ENCODE peak calls at places on chromosome 22, in five cellular contexts. One of them, this sample, is unnamed.
A peak's percentile ranks its signal among the peaks of the same experiment; 100 is the strongest.

GRCh38 chr22:29747832-29748231 is 19.0 kb downstream of the ZMAT5 start:
- ATAC-seq in right lobe of liver: no peak
- ATAC-seq in A549: no peak
- ATAC-seq in heart left ventricle: no peak
- ATAC-seq in body of pancreas: no peak
- ATAC-seq in this sample: no peak

GRCh38 chr22:42680648-42681047 is 31.5 kb upstream of the CYB5R3 start:
- ATAC-seq in right lobe of liver: no peak
- ATAC-seq in A549: peak; percentile 77
- ATAC-seq in heart left ventricle: no peak
- ATAC-seq in body of pancreas: peak; percentile 49
- ATAC-seq in this sample: peak; percentile 68

GRCh38 chr22:22834783-22835182 is 52.8 kb upstream of the IGLL5 start:
- ATAC-seq in right lobe of liver: no peak
- ATAC-seq in A549: no peak
- ATAC-seq in heart left ventricle: no peak
- ATAC-seq in body of pancreas: no peak
- ATAC-seq in this sample: no peak

GRCh38 chr22:28892175-28892731 is 8.9 kb downstream of the ZNRF3 start:
- ATAC-seq in right lobe of liver: peak; percentile 26
- ATAC-seq in A549: no peak
- ATAC-seq in heart left ventricle: no peak
- ATAC-seq in body of pancreas: no peak
- ATAC-seq in this sample: no peak

GRCh38 chr22:37630839-37631435 is 8.5 kb upstream of the SH3BP1 start:
- ATAC-seq in right lobe of liver: no peak
- ATAC-seq in A549: no peak
- ATAC-seq in heart left ventricle: no peak
- ATAC-seq in body of pancreas: no peak
- ATAC-seq in this sample: no peak

GRCh38 chr22:20792221-20792965 is 18.5 kb downstream of the SERPIND1 start:
- ATAC-seq in right lobe of liver: no peak
- ATAC-seq in A549: no peak
- ATAC-seq in heart left ventricle: no peak
- ATAC-seq in body of pancreas: no peak
- ATAC-seq in this sample: no peak

GRCh38 chr22:50306753-50307749 is at the start of gene PLXNB2:
- ATAC-seq in right lobe of liver: peak; percentile 70
- ATAC-seq in A549: no peak
- ATAC-seq in heart left ventricle: peak; percentile 35
- ATAC-seq in body of pancreas: peak; percentile 72
- ATAC-seq in this sample: peak; percentile 77

GRCh38 chr22:34976474-34976873 is 89.5 kb upstream of the ISX start:
- ATAC-seq in right lobe of liver: no peak
- ATAC-seq in A549: no peak
- ATAC-seq in heart left ventricle: no peak
- ATAC-seq in body of pancreas: no peak
- ATAC-seq in this sample: no peak

DNA sequence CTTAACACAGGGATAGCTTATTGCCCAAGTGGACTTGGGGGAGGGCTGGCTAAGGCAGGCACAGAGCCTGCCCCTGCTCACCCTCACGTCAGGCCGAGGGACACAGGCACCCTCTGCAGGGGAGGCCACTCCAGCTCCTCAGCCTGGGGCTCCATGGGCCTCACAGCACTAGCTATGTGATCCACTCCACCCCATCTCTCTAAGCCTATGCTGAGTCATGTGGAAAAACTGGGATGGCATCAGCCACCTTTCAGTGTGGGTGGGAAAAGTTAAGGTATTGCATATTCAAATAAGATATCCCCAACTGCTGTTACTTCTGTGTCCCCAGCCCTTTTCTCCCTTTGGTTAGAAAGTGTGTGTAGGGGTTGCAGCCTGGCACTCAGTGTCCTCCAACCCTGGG is 22.3 kb downstream of the RANGAP1 start:
- ATAC-seq in right lobe of liver: no peak
- ATAC-seq in A549: peak; percentile 24
- ATAC-seq in heart left ventricle: no peak
- ATAC-seq in body of pancreas: no peak
- ATAC-seq in this sample: no peak
- H3K4me3 ChIP-seq in right lobe of liver: no peak overlapping the region
- H3K4me3 ChIP-seq in A549: no peak overlapping the region
- H3K4me3 ChIP-seq in heart left ventricle: no peak overlapping the region
- H3K4me3 ChIP-seq in body of pancreas: no peak overlapping the region
- H3K4me3 ChIP-seq in this sample: no peak overlapping the region

GRCh38 chr22:38656256-38657148 is at the start of the genes CBY1 and FAM227A:
- ATAC-seq in right lobe of liver: peak; percentile 98
- ATAC-seq in A549: peak; percentile 95
- ATAC-seq in heart left ventricle: peak; percentile 86
- ATAC-seq in body of pancreas: peak; percentile 93
- ATAC-seq in this sample: peak; percentile 94
- TF ChIP-seq POLR2A in right lobe of liver: peak; percentile 44
- TF ChIP-seq POLR2A in A549: peak; percentile 24
- TF ChIP-seq POLR2A in heart left ventricle: peak; percentile 68
- TF ChIP-seq POLR2A in body of pancreas: peak; percentile 82
- TF ChIP-seq POLR2A in this sample: peak; percentile 47

GRCh38 chr22:43826142-43827093 is 14.3 kb upstream of the EFCAB6 start:
- ATAC-seq in right lobe of liver: peak; percentile 53
- ATAC-seq in A549: peak; percentile 78
- ATAC-seq in heart left ventricle: no peak
- ATAC-seq in body of pancreas: no peak
- ATAC-seq in this sample: no peak
- TF ChIP-seq CTCF in right lobe of liver: peak; percentile 57
- TF ChIP-seq CTCF in A549: peak; percentile 58
- TF ChIP-seq CTCF in heart left ventricle: peak; percentile 38
- TF ChIP-seq CTCF in body of pancreas: peak; percentile 34
- TF ChIP-seq CTCF in this sample: no peak

DNA sequence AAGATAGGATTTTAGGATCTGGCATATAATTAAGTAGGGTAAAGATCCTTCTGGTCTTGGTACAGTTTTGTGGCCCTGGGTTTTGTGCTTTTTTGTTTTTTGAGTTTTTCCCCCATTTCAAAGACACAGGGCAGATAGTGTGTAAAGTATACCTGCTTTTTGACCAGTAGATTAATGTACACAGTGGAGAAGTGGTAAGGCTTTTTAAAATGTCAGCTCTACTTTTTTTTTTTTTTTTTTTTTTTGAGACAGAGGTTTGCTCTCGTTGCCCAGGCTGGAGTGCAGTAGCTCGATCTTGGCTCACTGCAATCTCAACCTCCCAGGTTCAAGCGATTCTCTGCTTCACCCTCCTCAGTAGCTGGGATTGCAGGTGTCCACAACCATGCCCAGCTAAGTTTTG is 4.0 kb downstream of the EP300 start:
- ATAC-seq in right lobe of liver: no peak
- ATAC-seq in A549: no peak
- ATAC-seq in heart left ventricle: no peak
- ATAC-seq in body of pancreas: no peak
- ATAC-seq in this sample: no peak
- H3K4me3 ChIP-seq in right lobe of liver: no peak overlapping the region
- H3K4me3 ChIP-seq in A549: no peak overlapping the region
- H3K4me3 ChIP-seq in heart left ventricle: no peak overlapping the region
- H3K4me3 ChIP-seq in body of pancreas: no peak overlapping the region
- H3K4me3 ChIP-seq in this sample: peak overlapping the region; percentile 87

GRCh38 chr22:44186737-44187136 is 6.0 kb downstream of the PARVG start:
- ATAC-seq in right lobe of liver: no peak
- ATAC-seq in A549: no peak
- ATAC-seq in heart left ventricle: no peak
- ATAC-seq in body of pancreas: no peak
- ATAC-seq in this sample: no peak

GRCh38 chr22:44184006-44184405 is 3.3 kb downstream of the PARVG start:
- ATAC-seq in right lobe of liver: no peak
- ATAC-seq in A549: no peak
- ATAC-seq in heart left ventricle: no peak
- ATAC-seq in body of pancreas: no peak
- ATAC-seq in this sample: no peak

GRCh38 chr22:44187652-44188230 is 7.0 kb downstream of the PARVG start:
- ATAC-seq in right lobe of liver: no peak
- ATAC-seq in A549: no peak
- ATAC-seq in heart left ventricle: no peak
- ATAC-seq in body of pancreas: no peak
- ATAC-seq in this sample: no peak

GRCh38 chr22:44186121-44186510 is 5.4 kb downstream of the PARVG start:
- ATAC-seq in right lobe of liver: no peak
- ATAC-seq in A549: no peak
- ATAC-seq in heart left ventricle: no peak
- ATAC-seq in body of pancreas: no peak
- ATAC-seq in this sample: no peak

GRCh38 chr22:44185237-44186120 is 4.8 kb downstream of the PARVG start:
- ATAC-seq in right lobe of liver: no peak
- ATAC-seq in A549: no peak
- ATAC-seq in heart left ventricle: no peak
- ATAC-seq in body of pancreas: no peak
- ATAC-seq in this sample: no peak
- TF ChIP-seq POLR2A in right lobe of liver: no peak
- TF ChIP-seq POLR2A in A549: no peak
- TF ChIP-seq POLR2A in heart left ventricle: no peak
- TF ChIP-seq POLR2A in body of pancreas: no peak
- TF ChIP-seq POLR2A in this sample: no peak

DNA sequence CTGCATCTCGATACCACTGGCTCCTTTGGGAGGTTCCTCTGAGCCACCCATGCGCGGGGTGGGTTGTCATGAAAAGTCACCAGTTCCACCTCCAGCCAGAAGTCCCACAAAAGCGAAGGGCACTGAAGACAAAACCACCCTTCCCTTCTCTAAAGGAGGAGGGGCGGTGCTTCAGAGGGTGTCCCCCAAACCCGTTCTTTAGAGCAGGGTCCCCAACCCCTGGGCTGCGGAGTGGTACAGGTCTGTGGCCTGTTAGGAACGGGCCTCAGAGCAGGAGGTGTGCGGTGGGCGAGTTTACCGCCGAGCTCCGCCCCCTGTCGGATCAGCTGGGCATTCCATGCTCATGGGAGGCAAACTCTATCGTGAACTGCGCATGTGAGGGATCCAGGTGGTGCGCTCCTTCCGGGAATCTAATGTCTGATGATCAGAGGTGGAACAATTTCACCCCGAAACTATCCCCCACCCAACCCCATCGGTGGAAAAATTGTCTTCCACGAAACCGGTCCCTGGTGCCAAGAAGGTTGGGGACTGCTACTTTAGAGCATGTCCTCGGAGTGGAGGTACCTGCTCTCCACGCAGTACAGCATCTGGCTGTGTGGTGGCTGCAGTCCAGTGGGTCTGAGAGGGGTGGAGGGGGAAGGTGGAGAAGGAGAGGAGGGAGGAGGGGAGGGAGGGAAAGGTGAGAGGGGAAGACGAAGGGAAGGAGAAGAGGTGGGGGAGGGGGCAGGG is 72.9 kb upstream of the SEPTIN5 start:
- ATAC-seq in right lobe of liver: no peak
- ATAC-seq in A549: peak; percentile 96
- ATAC-seq in heart left ventricle: no peak
- ATAC-seq in body of pancreas: peak; percentile 75
- ATAC-seq in this sample: no peak
- TF ChIP-seq CTCF in right lobe of liver: peak; percentile 28
- TF ChIP-seq CTCF in A549: peak; percentile 24
- TF ChIP-seq CTCF in heart left ventricle: no peak
- TF ChIP-seq CTCF in body of pancreas: peak; percentile 24
- TF ChIP-seq CTCF in this sample: no peak

This sample was measured in gastroesophageal sphincter.